ENCODE peak calls at places on chromosomes 6 and 20, in six cellular contexts. Y is brain microvascular endothelial cell; R is CD8-positive, alpha-beta T cell; A is cardiac fibroblast; Z is PC-3; H is left ventricle myocardium inferior. J is an unnamed sample.

GRCh38 chr6:82741325-82741995 is 324.2 kb downstream of the UBE3D start:
- DNase-seq in Y (no peak), R (no peak), A (no peak), Z (no peak), H (no peak), J (no peak)

GRCh38 chr6:6256881-6257280 is 63.6 kb downstream of the F13A1 start:
- DNase-seq in Y (no peak), R (no peak), A (no peak), Z (no peak), H (no peak), J (no peak)

GRCh38 chr6:166056637-166057036 is 111.0 kb downstream of the TBXT start:
- DNase-seq in Y (peak), R (no peak), A (peak), Z (no peak), H (peak), J (no peak)

GRCh38 chr6:110419028-110419739 is 3.8 kb upstream of the DDO start:
- DNase-seq in Y (no peak), R (no peak), A (no peak), Z (no peak), H (no peak), J (no peak)

GRCh38 chr6:1611572-1612385 is 2.1 kb downstream of the FOXC1 start:
- DNase-seq in Y (no peak), R (no peak), A (no peak), Z (peak), H (no peak), J (no peak)

GRCh38 chr20:62648318-62648995 is 6.2 kb downstream of the SLCO4A1 start:
- DNase-seq in Y (no peak), R (no peak), A (no peak), Z (no peak), H (no peak), J (no peak)

GRCh38 chr20:4666001-4666470 is 55.7 kb upstream of the PRND start:
- DNase-seq in Y (peak), R (peak), A (peak), Z (peak), H (no peak), J (peak)

GRCh38 chr6:152859225-152859624 is 108.6 kb downstream of the VIP start:
- DNase-seq in Y (no peak), R (no peak), A (no peak), Z (no peak), H (no peak), J (no peak)

GRCh38 chr6:138769102-138769676 is 4.4 kb upstream of the CCDC28A start:
- DNase-seq in Y (no peak), R (no peak), A (peak), Z (no peak), H (no peak), J (no peak)

GRCh38 chr6:138765896-138766487 is 7.6 kb upstream of the CCDC28A start:
- DNase-seq in Y (peak), R (no peak), A (peak), Z (peak), H (no peak), J (peak)
- H3K4me3 ChIP-seq in Y (no peak), R (no peak), A (no peak), Z (no peak), H (no peak), J (no peak)

DNA sequence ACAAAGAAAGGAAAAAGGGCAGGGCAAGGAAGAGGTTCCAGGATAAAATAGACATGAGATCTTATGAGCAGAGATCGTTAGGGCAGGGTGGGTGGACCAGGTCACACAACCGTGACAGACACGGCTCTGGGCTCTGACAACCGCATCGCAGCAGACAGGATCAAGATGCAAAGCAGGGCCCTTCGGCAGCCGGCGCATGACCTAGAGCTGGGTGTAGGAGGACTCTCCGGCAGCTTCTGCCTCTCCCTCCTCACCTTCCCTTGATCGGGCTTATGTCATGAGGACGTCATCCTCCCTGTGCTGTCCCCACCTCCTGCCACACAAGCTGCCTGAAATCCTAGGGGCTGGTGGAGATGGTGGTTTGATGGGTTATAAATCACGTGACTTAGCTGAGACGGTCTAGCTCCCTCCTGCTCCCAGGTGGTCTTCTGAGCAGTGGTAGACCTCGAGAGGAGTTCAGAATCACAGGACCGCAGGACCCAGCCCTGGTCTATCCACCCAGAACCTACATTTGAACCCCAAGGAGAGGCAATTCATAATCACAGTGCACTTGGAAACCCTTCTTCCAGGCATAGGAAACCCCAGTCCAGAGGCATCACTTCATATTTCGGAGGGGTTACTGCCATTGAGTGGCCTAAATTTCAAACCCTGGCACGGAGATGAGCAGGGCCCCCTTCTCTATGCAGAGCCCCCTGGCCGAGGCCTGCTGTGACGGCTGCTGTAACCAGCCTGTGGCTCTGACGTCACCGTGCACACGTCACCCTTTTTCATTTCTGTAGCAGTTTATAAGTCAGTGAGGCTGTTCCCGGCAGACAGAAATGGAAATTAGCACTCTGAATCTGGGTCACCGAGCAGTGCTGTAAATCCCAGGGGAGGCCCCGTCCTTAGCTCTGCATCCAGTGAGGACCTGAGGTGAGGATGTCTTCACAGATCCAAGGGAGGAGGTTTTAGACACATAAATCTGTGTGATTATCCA is 8.7 kb upstream of the CCR6 start:
- DNase-seq in Y (no peak), R (peak), A (no peak), Z (no peak), H (no peak), J (no peak)
- H3K4me3 ChIP-seq in Y (no peak), R (no peak), A (no peak), Z (no peak), H (no peak), J (no peak)

GRCh38 chr6:28765978-28766351 is 157.8 kb downstream of the TRIM27 start:
- DNase-seq in Y (no peak), R (no peak), A (no peak), Z (no peak), H (no peak), J (no peak)
- H3K4me3 ChIP-seq in Y (no peak), R (no peak), A (no peak), Z (peak), H (no peak), J (no peak)

GRCh38 chr20:53826597-53827291 is 233.1 kb upstream of the ZNF217 start:
- DNase-seq in Y (no peak), R (no peak), A (no peak), Z (no peak), H (no peak), J (no peak)

GRCh38 chr20:53828673-53829085 is 235.0 kb upstream of the ZNF217 start:
- DNase-seq in Y (peak), R (no peak), A (peak), Z (peak), H (no peak), J (peak)

GRCh38 chr20:53829086-53829703 is 235.6 kb upstream of the ZNF217 start:
- DNase-seq in Y (peak), R (no peak), A (peak), Z (peak), H (no peak), J (peak)

GRCh38 chr20:53827292-53827995 is 233.8 kb upstream of the ZNF217 start:
- DNase-seq in Y (no peak), R (no peak), A (no peak), Z (no peak), H (no peak), J (no peak)

DNA sequence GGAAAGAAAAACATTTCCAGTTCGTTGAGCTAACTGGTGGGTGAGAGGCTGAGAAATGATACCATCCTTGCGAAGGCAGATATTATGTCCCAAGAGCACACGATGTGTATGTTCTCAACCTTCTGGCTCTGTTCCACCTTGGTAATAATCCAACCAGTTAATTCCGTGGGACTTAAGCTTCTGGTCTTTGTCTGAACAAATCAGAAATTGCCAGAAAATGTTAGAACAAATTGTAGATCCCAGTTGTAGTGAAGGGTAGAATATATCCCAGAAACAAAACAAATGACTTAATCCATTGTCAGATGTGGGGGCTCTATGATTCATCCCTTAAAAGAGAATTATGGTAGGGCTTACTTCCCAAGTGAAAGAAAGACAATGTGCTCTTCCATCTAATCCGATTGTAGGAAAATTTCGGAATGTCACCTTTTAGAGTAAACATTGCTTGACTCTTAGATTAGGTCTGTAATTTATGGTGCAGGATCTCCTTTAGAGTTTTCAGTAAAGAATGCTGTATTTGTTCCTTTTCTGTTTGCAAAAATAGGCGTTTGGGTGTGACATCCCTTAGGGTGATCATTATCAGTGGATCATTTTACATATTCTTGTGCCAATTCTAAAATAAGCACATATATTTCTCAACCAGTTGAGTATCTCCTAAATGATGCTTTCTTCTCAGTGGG is 234.5 kb upstream of the ZNF217 start:
- DNase-seq in Y (peak), R (no peak), A (peak), Z (peak), H (no peak), J (peak)
- H3K4me3 ChIP-seq in Y (peak), R (peak), A (peak), Z (peak), H (peak), J (peak)

DNA sequence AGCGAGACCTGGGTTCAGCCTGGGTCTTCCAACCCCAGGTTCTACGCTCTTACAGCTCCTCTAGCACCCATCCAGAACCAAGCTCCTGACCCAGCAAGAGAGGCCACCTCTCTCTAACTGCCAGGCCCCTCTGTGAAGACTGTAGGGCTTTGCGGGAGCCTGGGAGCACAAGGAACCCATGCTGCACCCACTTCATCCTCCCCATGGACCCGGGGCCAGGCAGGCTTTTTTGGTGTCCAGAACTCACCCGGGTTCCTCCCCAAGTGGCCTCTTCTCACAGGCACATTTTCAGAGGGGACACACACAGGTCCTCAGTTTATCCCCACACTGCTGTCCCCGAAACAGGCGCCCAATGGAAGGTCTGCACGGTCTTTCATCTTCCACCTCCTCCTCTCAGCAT is 145.9 kb downstream of the SYNDIG1 start:
- DNase-seq in Y (no peak), R (no peak), A (no peak), Z (no peak), H (no peak), J (no peak)
- H3K4me3 ChIP-seq in Y (no peak), R (no peak), A (no peak), Z (no peak), H (no peak), J (no peak)

DNA sequence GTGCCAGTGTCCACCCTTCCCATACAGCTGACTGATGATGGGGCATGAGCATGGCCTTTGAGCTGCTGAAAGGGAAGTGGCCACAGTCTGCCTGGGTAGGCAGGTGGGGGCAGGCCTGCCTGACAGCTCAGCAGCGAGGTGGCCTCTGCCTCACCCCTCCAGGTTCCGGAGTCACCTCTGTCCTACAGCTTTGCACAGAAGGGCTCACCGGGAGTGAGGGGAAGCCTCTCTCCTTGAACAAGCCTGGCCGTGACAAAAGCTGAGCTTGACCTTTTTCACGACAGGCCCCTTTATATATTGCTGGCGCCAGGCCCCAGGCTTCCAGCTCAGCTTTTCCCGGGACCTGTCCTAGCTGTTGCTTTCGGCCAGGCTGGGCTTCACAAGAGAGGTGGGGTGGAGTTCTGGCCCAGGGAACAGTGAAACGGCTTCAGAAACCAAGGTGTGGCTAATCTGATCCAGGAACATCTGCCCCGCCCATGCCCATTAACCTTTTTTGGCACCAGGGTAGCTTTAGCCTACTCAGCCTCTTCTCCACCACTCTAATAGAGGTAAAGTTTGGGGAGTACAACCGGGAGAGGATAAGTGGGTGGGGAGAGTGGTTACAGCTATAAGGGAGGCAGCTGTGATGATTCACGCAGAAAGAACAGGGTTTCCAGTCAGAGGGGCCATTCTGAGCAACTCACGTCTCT is 42.9 kb downstream of the C6orf132 start:
- DNase-seq in Y (peak), R (no peak), A (peak), Z (peak), H (no peak), J (peak)
- H3K4me3 ChIP-seq in Y (no peak), R (no peak), A (no peak), Z (peak), H (no peak), J (no peak)

DNA sequence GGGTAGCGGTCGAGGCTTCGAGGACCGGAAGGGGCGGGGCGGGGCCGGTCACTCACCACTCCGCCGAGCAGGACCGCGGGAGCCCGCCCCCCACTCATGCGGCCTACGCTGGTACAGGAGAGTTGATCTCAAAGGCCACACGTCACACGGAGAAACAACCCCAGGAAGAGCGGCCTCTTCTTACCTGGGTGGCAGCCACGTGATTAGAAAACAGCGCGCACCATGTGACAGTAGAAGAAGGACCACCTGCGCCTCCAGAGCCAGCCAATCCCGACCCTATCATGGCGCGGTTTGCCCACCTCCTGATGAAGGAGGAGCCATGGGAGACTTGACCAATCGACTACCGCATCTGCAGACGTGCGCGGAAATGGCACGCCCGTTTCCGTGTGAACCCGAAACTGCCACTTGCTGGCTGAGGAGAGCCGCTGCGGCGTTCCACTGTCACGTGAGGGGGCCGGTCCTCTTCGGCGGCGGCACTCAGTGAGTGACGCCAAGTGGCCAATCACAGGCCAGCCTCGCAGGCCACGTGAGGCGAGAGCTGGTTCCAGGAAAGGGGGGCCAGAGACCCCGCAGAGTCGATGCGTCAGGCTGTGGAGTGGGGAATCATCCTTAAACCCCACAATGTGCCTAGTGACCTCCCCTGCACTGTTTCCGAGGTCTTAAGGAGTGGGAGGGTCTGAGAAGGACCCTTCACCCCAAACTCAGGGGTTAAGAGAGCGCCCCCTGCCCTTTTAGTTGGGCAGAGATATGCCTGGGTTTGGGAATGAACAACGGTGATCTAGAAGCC is at the start of gene CUTA:
- DNase-seq in Y (peak), R (peak), A (peak), Z (peak), H (peak), J (peak)
- H3K4me3 ChIP-seq in Y (peak), R (peak), A (peak), Z (peak), H (peak), J (peak)

GRCh38 chr6:143782517-143782916 is 60.6 kb upstream of the LTV1 start:
- DNase-seq in Y (no peak), R (no peak), A (no peak), Z (no peak), H (no peak), J (no peak)
- H3K4me3 ChIP-seq in Y (no peak), R (no peak), A (no peak), Z (no peak), H (no peak), J (no peak)

DNA sequence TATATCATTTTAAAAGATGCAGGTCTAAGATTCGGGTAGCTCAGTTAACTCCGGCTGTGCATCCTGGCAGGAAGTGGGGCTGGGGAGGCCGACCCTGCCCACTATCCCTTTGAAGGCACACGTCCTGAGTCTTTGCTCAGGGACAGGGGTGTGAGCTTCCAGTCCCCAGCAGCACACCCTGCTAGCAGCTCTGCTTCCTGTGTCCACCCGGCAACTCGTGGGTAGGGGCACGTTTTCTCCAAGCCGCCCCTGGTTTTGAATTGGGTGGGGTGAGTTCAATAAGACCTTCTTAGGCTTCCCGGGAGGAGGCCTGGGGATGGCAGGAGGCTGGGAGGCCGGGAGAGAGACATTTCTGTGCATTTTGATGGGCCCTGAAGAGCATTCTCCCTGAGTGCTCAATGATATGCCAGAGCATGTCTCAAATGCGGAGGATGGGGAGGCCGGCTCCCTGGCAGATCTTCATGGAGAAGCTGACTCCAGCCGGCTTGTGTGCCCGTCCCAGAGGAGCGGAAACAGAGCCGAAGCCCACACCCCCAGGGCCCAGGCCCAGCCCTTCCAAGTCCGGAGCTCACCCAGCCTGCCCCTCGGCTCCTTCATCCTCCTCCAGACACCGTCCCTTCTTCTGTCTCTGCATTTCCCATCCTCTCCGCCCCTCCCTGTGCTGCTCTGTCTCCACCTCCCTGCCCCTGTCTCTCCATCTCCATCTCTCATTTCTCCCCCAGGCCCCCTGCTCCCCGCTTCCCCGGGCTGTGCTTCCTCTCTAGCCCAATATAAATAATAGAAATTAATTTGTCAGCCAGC is 36.3 kb upstream of the ZFAND3 start:
- DNase-seq in Y (no peak), R (no peak), A (peak), Z (peak), H (peak), J (no peak)
- H3K4me3 ChIP-seq in Y (peak), R (peak), A (peak), Z (peak), H (peak), J (peak)